ENCODE peak calls at places on chromosomes 12 and 14, in four cellular contexts. D, A, M and G are unnamed samples.

GRCh38 chr14:55130194-55130550 is 1.1 kb downstream of the LGALS3 start:
- DNase-seq in D (peak), A (peak), M (no peak), G (no peak)

GRCh38 chr12:105674871-105675699 is 344.6 kb downstream of the C12orf75 start:
- DNase-seq in D (no peak), A (no peak), M (no peak), G (no peak)

GRCh38 chr12:90098132-90098779 is 389.6 kb upstream of the ATP2B1 start:
- DNase-seq in D (no peak), A (no peak), M (no peak), G (no peak)

GRCh38 chr12:89135976-89136634 is 216.2 kb downstream of the DUSP6 start:
- DNase-seq in D (no peak), A (peak), M (no peak), G (no peak)

GRCh38 chr14:69643430-69644200 is 32.2 kb downstream of the SUSD6 start:
- DNase-seq in D (peak), A (peak), M (peak), G (peak)

GRCh38 chr12:62347922-62348650 is 87.9 kb downstream of the USP15 start:
- DNase-seq in D (no peak), A (peak), M (no peak), G (peak)

GRCh38 chr12:54229624-54230212 is 40.9 kb upstream of the SMUG1 start:
- DNase-seq in D (peak), A (peak), M (no peak), G (peak)

GRCh38 chr12:84247931-84248330 is 664.7 kb downstream of the SLC6A15 start:
- DNase-seq in D (no peak), A (peak), M (no peak), G (no peak)

GRCh38 chr12:131017477-131017991 is 63.8 kb downstream of the ADGRD1 start:
- DNase-seq in D (no peak), A (no peak), M (no peak), G (no peak)

GRCh38 chr12:108729612-108730336 is 1.5 kb downstream of the CORO1C start:
- DNase-seq in D (no peak), A (peak), M (no peak), G (peak)

GRCh38 chr14:22657861-22658260 is 13.7 kb upstream of the OR6J1 start:
- DNase-seq in D (no peak), A (peak), M (no peak), G (peak)

GRCh38 chr14:67738740-67739504 is 37.2 kb downstream of the RDH12 start:
- DNase-seq in D (peak), A (peak), M (peak), G (peak)

GRCh38 chr12:11958216-11959091 is 112.3 kb upstream of the BCL2L14 start:
- DNase-seq in D (peak), A (peak), M (no peak), G (peak)

GRCh38 chr12:31346211-31346610 is 20.3 kb upstream of the SINHCAF start:
- DNase-seq in D (no peak), A (no peak), M (no peak), G (no peak)

GRCh38 chr12:78062781-78063180 is 232.1 kb downstream of the NAV3 start:
- DNase-seq in D (peak), A (peak), M (peak), G (peak)

GRCh38 chr12:103505371-103506236 is 9.8 kb upstream of the C12orf42 start:
- DNase-seq in D (no peak), A (peak), M (no peak), G (no peak)

GRCh38 chr14:28765907-28766504 is 581 bp upstream of the FOXG1 start:
- DNase-seq in D (no peak), A (no peak), M (no peak), G (no peak)

GRCh38 chr12:10968765-10969456 is 17.8 kb downstream of the TAS2R50 start:
- DNase-seq in D (no peak), A (no peak), M (no peak), G (peak)

GRCh38 chr14:91291786-91292405 is 47.4 kb upstream of the GPR68 start:
- DNase-seq in D (no peak), A (no peak), M (no peak), G (no peak)

GRCh38 chr14:85280074-85280473 is 249.9 kb upstream of the FLRT2 start:
- DNase-seq in D (no peak), A (peak), M (no peak), G (no peak)

GRCh38 chr12:11961686-11962085 is 109.1 kb upstream of the BCL2L14 start:
- DNase-seq in D (no peak), A (no peak), M (no peak), G (no peak)

GRCh38 chr14:88248606-88249005 is 74.5 kb downstream of the KCNK10 start:
- DNase-seq in D (no peak), A (peak), M (no peak), G (no peak)

GRCh38 chr14:92603309-92604257 is 90.0 kb downstream of the RIN3 start:
- DNase-seq in D (no peak), A (peak), M (peak), G (peak)

GRCh38 chr14:54927551-54927950 is 24.9 kb upstream of the GCH1 start:
- DNase-seq in D (no peak), A (no peak), M (no peak), G (no peak)

GRCh38 chr14:68214431-68214830 is 394.9 kb downstream of the RAD51B start:
- DNase-seq in D (no peak), A (no peak), M (no peak), G (no peak)

GRCh38 chr12:27187697-27188096 is 56.4 kb upstream of the STK38L start:
- DNase-seq in D (no peak), A (no peak), M (no peak), G (no peak)

GRCh38 chr14:58243790-58244555 is 670 bp upstream of the PSMA3 start:
- DNase-seq in D (no peak), A (peak), M (no peak), G (no peak)

GRCh38 chr14:90842726-90843125 is 26.5 kb upstream of the TTC7B start:
- DNase-seq in D (no peak), A (no peak), M (no peak), G (no peak)

GRCh38 chr14:51807355-51807754 is 53.1 kb upstream of the GNG2 start:
- DNase-seq in D (no peak), A (no peak), M (no peak), G (no peak)

GRCh38 chr12:124862768-124863408 is 776 bp downstream of the SCARB1 start:
- DNase-seq in D (no peak), A (peak), M (no peak), G (peak)

DNA sequence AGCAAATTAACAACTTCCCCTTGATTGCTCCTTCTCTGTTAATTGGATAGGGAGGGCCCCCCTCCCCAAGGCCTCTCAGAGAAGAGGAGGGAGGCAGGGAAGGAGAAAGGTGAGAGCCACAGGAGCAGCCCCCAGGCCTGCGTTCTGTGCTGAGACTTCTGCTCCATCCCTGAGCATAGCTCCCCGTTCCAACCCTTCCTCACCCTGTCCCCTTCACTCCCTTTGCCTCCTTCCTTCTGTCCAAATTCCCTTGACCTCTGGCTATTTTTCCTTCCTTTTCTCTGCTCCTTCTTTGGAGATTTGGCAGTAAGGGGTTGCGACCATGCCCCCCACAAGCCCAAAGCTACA is 793 bp upstream of the ASIC1 start:
- DNase-seq in D (no peak), A (no peak), M (no peak), G (no peak)
- H3K4me3 ChIP-seq in D (peak), A (peak), M (peak), G (no peak)

GRCh38 chr12:94614288-94614721 is 36.1 kb downstream of the TMCC3 start:
- DNase-seq in D (peak), A (peak), M (no peak), G (no peak)

GRCh38 chr12:94618995-94619695 is 31.2 kb downstream of the TMCC3 start:
- DNase-seq in D (no peak), A (peak), M (no peak), G (peak)

GRCh38 chr12:94616217-94616729 is 34.1 kb downstream of the TMCC3 start:
- DNase-seq in D (peak), A (peak), M (no peak), G (no peak)

GRCh38 chr12:94617101-94617500 is 33.3 kb downstream of the TMCC3 start:
- DNase-seq in D (no peak), A (no peak), M (no peak), G (no peak)

GRCh38 chr12:94615284-94616216 is 34.8 kb downstream of the TMCC3 start:
- DNase-seq in D (peak), A (peak), M (peak), G (peak)
- H3K27ac ChIP-seq in D (peak), A (peak), M (peak), G (peak)

GRCh38 chr12:29306682-29307081 is 74.3 kb downstream of the ERGIC2 start:
- DNase-seq in D (no peak), A (no peak), M (no peak), G (no peak)

GRCh38 chr12:29314421-29314820 is 66.6 kb downstream of the ERGIC2 start:
- DNase-seq in D (no peak), A (no peak), M (no peak), G (no peak)

GRCh38 chr12:29306267-29306666 is 74.7 kb downstream of the ERGIC2 start:
- DNase-seq in D (no peak), A (no peak), M (no peak), G (no peak)

GRCh38 chr12:29310899-29311298 is 70.1 kb downstream of the ERGIC2 start:
- DNase-seq in D (no peak), A (no peak), M (no peak), G (no peak)

GRCh38 chr12:29309320-29309902 is 71.6 kb downstream of the ERGIC2 start:
- DNase-seq in D (no peak), A (peak), M (no peak), G (no peak)
- TF ChIP-seq CTCF in D (peak), A (peak), M (no peak), G (peak)

DNA sequence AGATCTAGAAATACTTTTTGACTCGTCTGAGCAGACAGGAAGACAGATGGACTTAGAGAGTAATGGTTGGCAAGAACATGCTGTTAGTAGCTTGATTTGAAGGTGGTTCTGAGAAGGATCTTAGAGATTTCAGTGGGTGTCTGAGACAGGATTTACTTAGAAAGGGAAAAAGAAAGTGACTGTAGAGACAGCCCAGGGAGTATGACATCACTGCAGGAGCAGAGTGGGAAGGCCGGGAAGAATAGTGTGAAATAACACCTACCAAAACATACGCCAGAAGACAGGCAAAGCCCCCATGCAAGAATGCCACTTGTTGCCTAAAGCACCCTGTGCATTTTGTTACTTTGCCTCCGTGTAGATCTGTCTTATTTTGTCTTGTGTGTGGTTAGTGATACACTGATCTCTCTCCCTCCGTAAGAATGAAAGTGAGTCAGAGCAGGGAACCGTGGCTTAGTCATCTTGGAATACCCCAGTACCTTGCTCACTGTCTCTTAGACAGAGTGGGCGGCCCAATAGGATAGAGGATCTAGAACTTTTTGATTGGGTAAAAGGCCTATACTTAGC is 161.3 kb upstream of the IFNG-AS1 start:
- DNase-seq in D (peak), A (peak), M (no peak), G (peak)
- H3K4me3 ChIP-seq in D (peak), A (peak), M (peak), G (peak)

GRCh38 chr12:56160160-56160763 is 2.1 kb downstream of the MYL6 start:
- DNase-seq in D (no peak), A (peak), M (no peak), G (peak)

GRCh38 chr12:56158926-56159461 is 835 bp downstream of the MYL6 start:
- DNase-seq in D (peak), A (peak), M (peak), G (peak)

GRCh38 chr12:56159482-56160105 is 1.4 kb downstream of the MYL6 start:
- DNase-seq in D (no peak), A (no peak), M (no peak), G (no peak)

GRCh38 chr12:56157201-56158028 is 744 bp upstream of the MYL6 start:
- DNase-seq in D (peak), A (peak), M (peak), G (peak)

DNA sequence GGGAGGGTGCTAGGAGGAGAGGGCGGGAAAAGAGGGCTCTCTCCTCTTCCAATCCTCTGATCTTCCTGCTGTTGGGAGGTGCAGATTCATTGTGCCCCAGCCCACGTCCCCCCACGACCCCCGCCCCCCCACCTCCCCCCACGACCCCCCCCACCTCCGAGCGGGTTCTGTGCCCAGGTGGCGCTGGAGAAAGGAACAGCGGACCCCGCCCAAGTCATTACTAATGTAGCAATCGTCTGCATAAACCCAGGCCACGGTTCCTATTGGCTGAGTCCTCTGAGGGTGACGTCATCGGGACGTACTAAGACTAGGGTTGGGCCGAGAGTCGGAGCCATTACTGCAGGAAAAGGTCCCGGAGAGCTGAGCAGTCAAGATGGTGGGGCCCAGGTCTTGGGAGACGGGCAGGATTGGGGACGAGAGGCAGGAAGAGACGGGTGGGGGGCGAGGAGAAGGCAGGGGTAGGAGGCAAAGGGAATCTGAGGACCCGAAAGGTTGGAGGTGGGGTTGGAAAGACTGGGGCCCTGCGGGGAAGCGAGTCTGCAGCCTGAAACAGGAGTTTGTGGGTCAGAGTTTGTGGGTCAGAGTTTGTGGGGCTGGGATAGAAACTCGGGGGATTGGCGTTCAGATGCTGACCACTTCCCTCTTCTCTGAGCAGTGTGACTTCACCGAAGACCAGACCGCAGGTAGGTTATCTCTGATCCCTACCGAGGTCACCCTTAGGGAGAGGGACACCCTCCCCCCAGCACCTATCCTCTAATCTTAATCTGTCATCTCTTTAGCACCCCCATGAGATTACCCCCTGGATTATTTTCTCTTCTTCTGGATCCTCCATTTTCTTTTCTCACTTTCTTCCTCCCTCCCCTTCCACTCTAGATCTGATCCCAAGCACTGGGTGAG is at the start of gene MYL6:
- DNase-seq in D (peak), A (peak), M (peak), G (peak)
- H3K27ac ChIP-seq in D (peak), A (peak), M (peak), G (peak)

GRCh38 chr12:94963649-94964048 is 39.8 kb downstream of the NDUFA12 start:
- DNase-seq in D (no peak), A (no peak), M (no peak), G (no peak)
- TF ChIP-seq CTCF in D (no peak), A (no peak), M (no peak), G (no peak)

GRCh38 chr12:91178139-91178561 is 4.5 kb downstream of the DCN start:
- DNase-seq in D (no peak), A (peak), M (no peak), G (no peak)

GRCh38 chr12:91180162-91180561 is 2.5 kb downstream of the DCN start:
- DNase-seq in D (no peak), A (no peak), M (no peak), G (no peak)

GRCh38 chr12:91177380-91177779 is 5.2 kb downstream of the DCN start:
- DNase-seq in D (no peak), A (no peak), M (no peak), G (peak)

GRCh38 chr12:91179315-91179714 is 3.3 kb downstream of the DCN start:
- DNase-seq in D (no peak), A (peak), M (no peak), G (no peak)

DNA sequence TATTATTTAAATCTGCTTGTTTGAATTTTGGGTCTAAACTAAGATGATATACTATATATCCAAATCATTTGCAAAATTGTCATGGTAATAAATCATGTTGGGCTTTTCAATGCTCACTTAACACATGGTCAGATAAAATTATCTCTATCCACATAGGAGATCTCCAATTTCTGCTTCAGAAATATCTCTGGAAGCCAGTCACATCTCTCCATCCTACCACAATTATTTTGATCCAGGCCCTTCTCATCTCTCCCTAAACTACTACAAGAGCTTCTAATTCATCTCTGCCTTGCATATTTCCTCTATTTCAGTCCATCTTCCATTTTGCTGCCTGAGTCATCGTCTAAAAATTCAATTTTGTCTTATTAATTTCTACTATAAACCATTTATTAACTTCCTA is 3.8 kb downstream of the DCN start:
- DNase-seq in D (no peak), A (no peak), M (no peak), G (no peak)
- H3K4me3 ChIP-seq in D (no peak), A (no peak), M (peak), G (no peak)